ENCODE peak calls at places on chromosomes 6 and 20, in eight cellular contexts. N is NCI-H2081; W is activated CD4-positive, alpha-beta T cell treated with anti-CD3 and anti-CD28 coated beads, Interleukin-2, amount 50 U/mL, for 1 hour; R is omental fat pad; P is neuronal stem cell; A is HCEC 1CT; G is left cardiac atrium; C is neural progenitor cell. E is an unnamed sample.

GRCh38 chr20:60761056-60761455 is 491.0 kb upstream of the CDH4 start:
- DNase-seq in N (no peak), W (no peak), R (no peak), P (no peak), A (no peak), G (no peak), C (no peak), E (no peak)

GRCh38 chr6:159170333-159170672 is 1.1 kb downstream of the FNDC1 start:
- DNase-seq in N (no peak), W (no peak), R (no peak), P (peak; percentile 29), A (no peak), G (no peak), C (no peak), E (no peak)

GRCh38 chr6:11968241-11968806 is 43.8 kb upstream of the HIVEP1 start:
- DNase-seq in N (no peak), W (no peak), R (no peak), P (no peak), A (no peak), G (no peak), C (no peak), E (no peak)

GRCh38 chr6:143034689-143035334 is 25.9 kb upstream of the AIG1 start:
- DNase-seq in N (no peak), W (no peak), R (no peak), P (no peak), A (no peak), G (no peak), C (no peak), E (no peak)

GRCh38 chr6:44511126-44511525 is 123.6 kb downstream of the CDC5L start:
- DNase-seq in N (no peak), W (no peak), R (no peak), P (no peak), A (no peak), G (no peak), C (no peak), E (no peak)

GRCh38 chr6:52141596-52141995 is 44.6 kb upstream of the IL17A start:
- DNase-seq in N (no peak), W (no peak), R (no peak), P (no peak), A (no peak), G (no peak), C (no peak), E (no peak)

GRCh38 chr6:44451803-44452690 is 64.5 kb downstream of the CDC5L start:
- DNase-seq in N (no peak), W (no peak), R (no peak), P (no peak), A (no peak), G (no peak), C (no peak), E (no peak)

GRCh38 chr20:20568604-20569205 is 143.7 kb downstream of the RALGAPA2 start:
- DNase-seq in N (peak; percentile 77), W (peak; percentile 6), R (no peak), P (peak; percentile 35), A (peak; percentile 56), G (no peak), C (peak; percentile 60), E (peak; percentile 35)

GRCh38 chr6:40804905-40805304 is 217.7 kb upstream of the LRFN2 start:
- DNase-seq in N (no peak), W (no peak), R (no peak), P (no peak), A (no peak), G (no peak), C (peak; percentile 18), E (no peak)

GRCh38 chr6:156778615-156779205 is 1.5 kb downstream of the ARID1B start:
- DNase-seq in N (peak; percentile 21), W (peak; percentile 41), R (no peak), P (peak; percentile 41), A (peak; percentile 52), G (peak; percentile 66), C (peak; percentile 72), E (peak; percentile 20)

GRCh38 chr6:53982361-53983050 is 128.7 kb upstream of the MLIP start:
- DNase-seq in N (no peak), W (no peak), R (no peak), P (no peak), A (no peak), G (no peak), C (no peak), E (no peak)

GRCh38 chr20:50804453-50805348 is 9.8 kb downstream of the BCAS4 start:
- DNase-seq in N (no peak), W (no peak), R (no peak), P (no peak), A (no peak), G (no peak), C (no peak), E (no peak)

E was measured in HFFc6.